ENCODE peak calls at places on chromosomes 7 and 10, in eight cellular contexts. K is heart right ventricle, G is caudate nucleus, X is A549, C is H9, P is hepatocyte, N is gastrocnemius medialis, D is mesendoderm. R is an unnamed sample.

GRCh38 chr7:46357290-46357689 is 436.2 kb upstream of the IGFBP3 start:
- DNase-seq in C (no peak), K (no peak), N (no peak), P (no peak), X (no peak), D (no peak), G (no peak), R (no peak)

GRCh38 chr7:76086070-76086469 is 38.2 kb downstream of the MDH2 start:
- DNase-seq in G (no peak), P (no peak), X (no peak), K (no peak), C (no peak), N (no peak), D (no peak), R (no peak)

GRCh38 chr7:17436126-17436525 is 137.7 kb downstream of the AHR start:
- DNase-seq in D (no peak), C (no peak), G (no peak), P (no peak), X (no peak), N (no peak), K (no peak), R (peak)

GRCh38 chr10:71985542-71986250 is 21.5 kb downstream of the CHST3 start:
- DNase-seq in N (no peak), X (no peak), P (no peak), K (no peak), G (no peak), D (no peak), C (no peak), R (no peak)

GRCh38 chr10:56319386-56319785 is 41.7 kb downstream of the ZWINT start:
- DNase-seq in X (peak), D (no peak), P (no peak), N (no peak), G (no peak), K (no peak), C (no peak), R (no peak)

GRCh38 chr10:101441539-101442455 is 87.8 kb downstream of the BTRC start:
- DNase-seq in X (peak), D (peak), G (no peak), N (no peak), K (no peak), C (no peak), P (peak), R (peak)

GRCh38 chr10:33453081-33453850 is 118.8 kb upstream of the NRP1 start:
- DNase-seq in G (no peak), K (no peak), X (no peak), P (no peak), C (no peak), N (no peak), D (no peak), R (no peak)

GRCh38 chr10:113087082-113088029 is 137.3 kb downstream of the TCF7L2 start:
- DNase-seq in X (peak), K (no peak), N (peak), D (peak), C (peak), G (no peak), P (peak), R (no peak)

GRCh38 chr7:70072220-70072619 is 473.9 kb downstream of the AUTS2 start:
- DNase-seq in K (no peak), C (no peak), P (peak), G (no peak), N (peak), X (no peak), D (no peak), R (no peak)

GRCh38 chr10:101453791-101454718 is 100.1 kb downstream of the BTRC start:
- DNase-seq in P (no peak), K (no peak), N (no peak), X (no peak), D (no peak), G (no peak), C (no peak), R (no peak)

GRCh38 chr7:100863406-100863950 is 3.7 kb upstream of the TRIP6 start:
- DNase-seq in X (no peak), C (no peak), K (no peak), N (no peak), D (no peak), G (no peak), P (no peak), R (peak)

DNA sequence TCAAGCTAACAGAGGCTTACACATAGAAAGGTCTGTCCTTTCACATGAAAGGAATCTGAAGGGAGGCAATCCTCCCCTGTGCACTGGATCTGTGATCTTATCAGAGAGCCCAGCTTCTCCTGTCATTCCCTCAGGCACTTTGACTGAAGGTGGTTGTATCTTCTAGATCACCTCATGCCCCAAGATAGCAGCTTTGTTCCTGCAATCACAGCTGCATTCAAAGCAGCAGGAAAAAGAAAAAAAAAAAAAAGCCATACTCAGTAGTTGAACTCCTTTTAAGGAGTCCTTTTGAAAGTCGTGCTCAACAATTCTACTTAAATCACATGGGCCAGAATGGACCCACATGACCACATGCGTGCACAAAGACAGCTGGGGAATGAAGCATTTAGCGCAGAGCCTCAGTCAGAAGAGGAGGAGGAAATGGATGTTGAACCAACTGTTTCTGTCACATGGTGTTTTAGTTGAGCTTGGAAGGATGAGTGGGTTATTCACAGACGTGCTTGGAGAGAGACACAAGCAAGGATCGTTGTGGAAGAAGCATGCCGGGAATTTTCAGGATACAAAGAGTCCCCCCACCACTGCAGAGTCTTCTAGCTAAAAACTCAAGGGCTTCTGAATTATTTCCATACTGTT is 13.0 kb upstream of the PFKP start:
- DNase-seq in D (peak), P (no peak), N (no peak), C (no peak), K (no peak), G (no peak), X (no peak), R (no peak)
- H3K27ac ChIP-seq in D (no peak), P (peak), N (peak), C (no peak), K (peak), G (no peak), X (no peak), R (no peak)

DNA sequence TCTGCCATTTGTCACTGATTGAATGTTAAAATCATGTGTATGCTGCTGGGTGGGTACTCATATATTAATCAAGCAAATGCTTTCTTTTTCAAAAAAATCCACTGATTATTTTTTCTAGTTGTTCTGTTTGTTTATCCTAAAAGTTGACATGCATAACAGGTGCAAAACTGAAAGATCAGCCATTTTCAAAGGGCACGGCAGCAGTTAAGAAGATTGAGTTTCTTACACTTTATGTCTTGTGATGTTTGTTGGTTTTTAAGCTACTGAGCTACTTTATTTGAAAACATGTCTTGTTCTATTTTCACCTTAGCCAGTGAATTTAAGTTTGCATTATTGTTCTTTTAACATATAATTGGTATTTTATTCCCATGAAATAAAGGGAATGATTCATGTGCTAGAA is 45.8 kb downstream of the PPP1R3A start:
- DNase-seq in D (no peak), G (no peak), C (no peak), N (no peak), X (no peak), K (no peak), P (no peak), R (no peak)
- H3K27ac ChIP-seq in D (no peak), G (no peak), C (no peak), N (peak), X (no peak), K (no peak), P (no peak), R (no peak)

GRCh38 chr7:128135275-128136214 is 104.3 kb upstream of the LRRC4 start:
- DNase-seq in N (no peak), C (peak), K (peak), X (peak), G (peak), P (peak), D (peak), R (peak)

GRCh38 chr7:128139406-128139805 is 101.7 kb upstream of the LEP start:
- DNase-seq in G (no peak), C (no peak), N (no peak), P (no peak), X (no peak), D (no peak), K (no peak), R (no peak)

GRCh38 chr7:128132426-128133069 is 101.3 kb upstream of the LRRC4 start:
- DNase-seq in D (no peak), P (no peak), G (no peak), K (no peak), C (no peak), N (no peak), X (no peak), R (no peak)

GRCh38 chr7:128137096-128137655 is 103.9 kb upstream of the LEP start:
- DNase-seq in C (no peak), D (no peak), N (no peak), K (no peak), G (no peak), P (peak), X (no peak), R (no peak)

GRCh38 chr7:128136215-128136597 is 104.9 kb upstream of the LEP start:
- DNase-seq in P (no peak), N (no peak), X (no peak), K (no peak), G (no peak), C (peak), D (peak), R (no peak)
- H3K27ac ChIP-seq in P (no peak), N (no peak), X (peak), K (no peak), G (no peak), C (no peak), D (no peak), R (no peak)

GRCh38 chr10:26448292-26448691 is 10.2 kb downstream of the APBB1IP start:
- DNase-seq in G (no peak), N (no peak), X (no peak), D (no peak), K (no peak), P (no peak), C (no peak), R (no peak)
- H3K27ac ChIP-seq in G (no peak), N (no peak), X (no peak), D (no peak), K (no peak), P (no peak), C (no peak), R (no peak)

GRCh38 chr10:121667948-121668335 is 69.7 kb upstream of the FGFR2 start:
- DNase-seq in P (no peak), N (no peak), C (no peak), K (no peak), X (no peak), G (no peak), D (peak), R (no peak)

GRCh38 chr10:121665809-121666208 is 67.6 kb upstream of the FGFR2 start:
- DNase-seq in N (no peak), X (no peak), C (no peak), K (no peak), D (no peak), G (no peak), P (no peak), R (no peak)

GRCh38 chr10:121669010-121669366 is 70.7 kb upstream of the FGFR2 start:
- DNase-seq in P (no peak), G (no peak), D (no peak), X (no peak), N (no peak), K (no peak), C (no peak), R (no peak)

GRCh38 chr10:121664671-121665070 is 66.4 kb upstream of the FGFR2 start:
- DNase-seq in X (no peak), P (no peak), G (no peak), C (no peak), K (no peak), N (no peak), D (peak), R (no peak)

GRCh38 chr10:121668336-121669009 is 70.2 kb upstream of the FGFR2 start:
- DNase-seq in N (no peak), C (peak), K (peak), P (peak), G (peak), D (peak), X (no peak), R (peak)
- H3K27ac ChIP-seq in N (no peak), C (no peak), K (peak), P (peak), G (peak), D (peak), X (no peak), R (peak)

DNA sequence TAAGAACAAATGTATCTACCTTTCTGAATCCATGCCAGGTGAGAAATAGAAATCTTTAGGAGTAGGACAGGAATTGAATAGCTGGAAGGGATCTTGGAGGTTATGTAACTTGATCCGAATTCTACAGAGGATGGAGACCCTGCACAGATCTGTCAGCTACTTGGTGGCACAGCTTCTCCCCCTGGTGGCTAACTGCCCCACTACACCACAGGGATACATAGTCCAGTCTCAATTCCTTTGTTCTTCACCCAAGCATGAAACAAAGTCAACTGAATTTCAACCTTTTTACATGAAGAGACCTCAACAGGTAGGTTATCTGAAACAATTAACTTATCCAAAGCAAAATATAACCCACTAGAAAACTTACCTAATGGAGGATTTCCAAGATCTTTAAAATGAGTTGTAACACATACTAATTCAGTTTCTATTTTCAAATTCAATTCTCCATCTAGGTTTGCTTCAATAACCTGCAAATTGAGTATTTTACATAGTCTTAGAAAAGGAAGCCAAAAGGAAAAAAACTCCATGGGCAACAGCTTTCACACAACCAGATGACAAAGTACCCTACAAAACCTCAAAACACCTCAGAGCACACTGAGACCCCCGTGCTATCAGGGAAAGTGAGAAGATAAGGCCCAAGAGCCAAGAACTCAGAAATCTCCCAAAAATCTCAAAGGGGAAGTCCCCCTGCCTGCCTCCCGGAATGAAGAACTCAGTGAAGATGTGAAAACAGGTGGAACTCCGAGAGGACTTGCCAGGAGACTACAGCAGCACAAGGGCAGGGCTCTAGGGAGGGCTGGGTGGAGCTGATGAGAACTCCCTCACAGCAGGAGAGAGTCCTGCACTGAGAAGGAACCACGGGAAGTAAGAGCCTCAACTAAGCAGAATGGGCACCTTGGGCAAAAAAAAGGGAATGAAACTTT is 10.3 kb downstream of the HUS1 start:
- DNase-seq in G (peak), C (peak), X (peak), K (peak), D (peak), N (no peak), P (peak), R (peak)
- H3K27ac ChIP-seq in G (no peak), C (no peak), X (no peak), K (no peak), D (no peak), N (peak), P (peak), R (no peak)

DNA sequence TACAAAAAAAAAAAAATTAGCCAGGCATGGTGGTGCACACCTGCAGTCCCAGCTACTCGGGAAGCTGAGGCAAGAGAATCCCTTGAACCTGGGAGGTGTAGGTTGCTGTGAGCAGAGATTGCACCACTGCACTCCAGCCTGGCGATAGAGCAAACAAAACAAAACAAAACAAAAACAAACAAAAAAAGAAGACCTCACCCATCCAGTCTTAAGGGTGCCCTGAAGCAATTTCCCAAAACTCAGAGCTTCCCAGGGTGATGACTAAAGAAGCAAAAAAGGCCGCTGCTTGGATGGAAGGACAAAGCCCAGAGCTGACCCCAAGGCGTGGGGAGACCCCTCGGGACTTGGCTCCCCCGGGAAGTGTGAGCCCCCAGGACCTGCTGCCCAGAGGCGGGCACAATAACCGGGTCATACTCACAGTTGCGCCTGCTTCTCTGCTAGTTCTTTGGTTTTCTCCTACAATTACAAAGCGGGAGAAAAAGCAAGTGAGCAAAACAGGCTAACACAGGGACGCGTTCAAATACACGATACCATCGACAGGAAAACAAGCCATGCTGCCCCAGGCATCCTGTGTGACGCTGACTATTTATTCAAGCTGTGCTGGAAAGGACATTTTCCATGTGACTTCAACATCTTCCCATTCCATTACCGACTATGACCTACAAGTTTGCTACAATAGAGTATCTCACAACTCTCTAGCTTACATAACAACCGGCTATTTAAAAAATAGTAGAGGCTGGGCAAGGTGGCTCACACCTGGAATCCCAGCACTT is 29.9 kb downstream of the PAPOLB start:
- DNase-seq in D (no peak), P (no peak), G (no peak), K (no peak), C (no peak), N (no peak), X (no peak), R (no peak)
- H3K27ac ChIP-seq in D (no peak), P (no peak), G (no peak), K (no peak), C (no peak), N (no peak), X (no peak), R (no peak)

DNA sequence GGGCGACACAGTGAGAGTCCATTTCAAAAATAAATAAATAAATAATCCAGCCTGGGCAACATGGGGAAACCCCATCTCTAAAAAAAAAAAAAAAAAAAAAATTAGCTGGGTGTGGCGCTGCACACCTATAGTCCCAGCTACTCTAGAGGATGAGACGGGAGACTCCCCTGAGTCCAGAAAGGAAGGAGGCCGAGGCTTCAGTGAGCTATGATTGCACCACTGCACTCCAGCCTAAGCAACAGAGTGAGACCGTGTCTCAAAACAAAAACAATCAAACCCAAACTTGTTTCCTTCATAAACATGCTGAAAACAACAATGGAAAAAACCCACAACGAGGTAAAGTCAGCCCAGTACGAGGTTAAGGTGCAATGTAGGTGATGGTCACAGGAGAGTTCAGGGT is 1.2 kb downstream of the COX19 start:
- DNase-seq in D (no peak), G (no peak), X (no peak), N (no peak), C (no peak), K (no peak), P (no peak), R (no peak)
- H3K27ac ChIP-seq in D (no peak), G (no peak), X (peak), N (peak), C (no peak), K (no peak), P (peak), R (no peak)

R was measured in substantia nigra.